ENCODE peak calls at places on chromosomes 12 and 14, in four cellular contexts. One of them, this sample, is unnamed.

GRCh38 chr12:114265036-114265435 is 140.9 kb downstream of the TBX5 start:
- DNase-seq in tibial nerve: no peak
- DNase-seq in left ventricle myocardium inferior: peak; percentile 20
- DNase-seq in lung: no peak
- DNase-seq in this sample: no peak

GRCh38 chr14:25120261-25120660 is 70.3 kb upstream of the STXBP6 start:
- DNase-seq in tibial nerve: no peak
- DNase-seq in left ventricle myocardium inferior: no peak
- DNase-seq in lung: no peak
- DNase-seq in this sample: no peak

GRCh38 chr12:12938541-12938940 is 13.4 kb downstream of the GPRC5D start:
- DNase-seq in tibial nerve: no peak
- DNase-seq in left ventricle myocardium inferior: no peak
- DNase-seq in lung: no peak
- DNase-seq in this sample: no peak

GRCh38 chr14:98122527-98122926 is 1149.5 kb downstream of the BCL11B start:
- DNase-seq in tibial nerve: no peak
- DNase-seq in left ventricle myocardium inferior: no peak
- DNase-seq in lung: no peak
- DNase-seq in this sample: no peak

GRCh38 chr14:91315844-91316267 is 71.4 kb upstream of the GPR68 start:
- DNase-seq in tibial nerve: no peak
- DNase-seq in left ventricle myocardium inferior: no peak
- DNase-seq in lung: no peak
- DNase-seq in this sample: peak; percentile 70

GRCh38 chr14:64728856-64729255 is 24.6 kb downstream of the PLEKHG3 start:
- DNase-seq in tibial nerve: no peak
- DNase-seq in left ventricle myocardium inferior: no peak
- DNase-seq in lung: no peak
- DNase-seq in this sample: no peak

GRCh38 chr14:64298773-64299172 is 4.6 kb upstream of the ESR2 start:
- DNase-seq in tibial nerve: no peak
- DNase-seq in left ventricle myocardium inferior: no peak
- DNase-seq in lung: no peak
- DNase-seq in this sample: no peak

GRCh38 chr14:85943187-85943586 is 413.2 kb downstream of the FLRT2 start:
- DNase-seq in tibial nerve: no peak
- DNase-seq in left ventricle myocardium inferior: no peak
- DNase-seq in lung: no peak
- DNase-seq in this sample: no peak

DNA sequence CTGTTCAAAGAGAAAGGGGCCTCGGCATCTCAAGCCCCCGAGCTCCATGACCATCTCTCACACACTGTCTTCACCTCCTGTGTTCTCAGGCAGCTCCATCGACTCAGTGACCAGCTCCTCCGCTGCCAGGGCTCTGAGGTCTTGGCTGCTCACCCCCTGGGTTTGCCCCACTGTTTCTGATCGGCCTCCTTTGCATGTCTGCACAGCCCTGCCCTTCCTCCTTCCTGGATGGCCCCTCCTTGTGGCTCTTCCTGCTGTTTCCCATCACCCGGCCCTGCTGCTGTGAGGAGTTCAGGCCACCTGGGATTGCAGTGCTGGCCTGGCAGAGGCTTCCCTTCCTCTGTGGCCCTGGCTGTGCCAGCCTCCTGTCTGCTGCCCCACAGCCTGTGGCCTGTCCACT is 38.1 kb upstream of the PIWIL1 start:
- DNase-seq in tibial nerve: no peak
- DNase-seq in left ventricle myocardium inferior: no peak
- DNase-seq in lung: no peak
- DNase-seq in this sample: no peak
- H3K9me3 ChIP-seq in tibial nerve: no peaks in the 10 kb centered on the region
- H3K9me3 ChIP-seq in left ventricle myocardium inferior: peaks cover 8% of the 10 kb centered on the region
- H3K9me3 ChIP-seq in lung: no peaks in the 10 kb centered on the region
- H3K9me3 ChIP-seq in this sample: no peaks in the 10 kb centered on the region

GRCh38 chr14:47821134-47821533 is 145.7 kb upstream of the MDGA2 start:
- DNase-seq in tibial nerve: no peak
- DNase-seq in left ventricle myocardium inferior: no peak
- DNase-seq in lung: no peak
- DNase-seq in this sample: no peak

GRCh38 chr14:47826809-47827208 is 151.4 kb upstream of the MDGA2 start:
- DNase-seq in tibial nerve: no peak
- DNase-seq in left ventricle myocardium inferior: no peak
- DNase-seq in lung: no peak
- DNase-seq in this sample: no peak

DNA sequence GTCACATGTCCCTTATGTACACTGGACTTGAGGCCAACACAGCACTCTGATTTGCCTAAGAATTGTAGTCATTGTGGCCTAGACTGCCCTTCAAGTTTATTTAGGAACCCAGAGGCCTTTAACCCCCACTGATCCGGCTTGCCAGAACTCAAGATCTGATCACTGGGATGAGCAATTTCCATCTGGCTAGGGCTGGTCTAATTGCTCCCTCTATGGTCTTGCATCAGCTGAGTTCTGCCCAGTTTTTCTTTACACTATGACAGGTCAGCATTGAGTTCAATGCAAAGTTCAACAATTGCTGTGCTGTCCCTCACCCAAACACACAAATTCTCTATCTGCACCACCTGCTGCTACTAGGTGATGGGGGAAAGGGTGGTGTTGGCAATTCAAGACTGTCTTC is 146.9 kb upstream of the MDGA2 start:
- DNase-seq in tibial nerve: no peak
- DNase-seq in left ventricle myocardium inferior: no peak
- DNase-seq in lung: no peak
- DNase-seq in this sample: no peak
- H3K9me3 ChIP-seq in tibial nerve: no peaks in the 10 kb centered on the region
- H3K9me3 ChIP-seq in left ventricle myocardium inferior: peaks cover 23% of the 10 kb centered on the region
- H3K9me3 ChIP-seq in lung: no peaks in the 10 kb centered on the region
- H3K9me3 ChIP-seq in this sample: peaks cover 3% of the 10 kb centered on the region

DNA sequence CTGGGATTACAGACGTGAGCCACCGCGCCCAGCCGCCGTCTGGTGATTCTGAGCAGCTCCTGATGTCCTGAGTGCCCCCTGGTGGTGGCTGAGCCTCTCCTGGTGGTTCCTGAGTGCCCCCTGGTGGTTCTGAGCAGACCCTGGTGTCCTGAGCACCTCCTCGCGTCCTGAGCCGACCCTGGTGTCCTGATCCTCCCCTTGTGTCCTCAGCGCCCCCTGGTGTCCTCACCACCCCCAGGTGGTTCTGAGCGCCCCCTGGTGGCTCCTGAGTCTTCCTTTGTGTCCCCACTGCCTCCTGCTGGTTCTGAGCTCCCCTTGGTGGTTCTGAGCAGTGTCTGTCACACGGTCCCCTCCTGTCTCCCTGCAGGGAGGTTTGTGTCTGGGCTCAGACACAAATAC is 1304.9 kb downstream of the TMEM121 start:
- DNase-seq in tibial nerve: no peak
- DNase-seq in left ventricle myocardium inferior: no peak
- DNase-seq in lung: no peak
- DNase-seq in this sample: peak; percentile 58
- H3K9me3 ChIP-seq in tibial nerve: no peaks in the 10 kb centered on the region
- H3K9me3 ChIP-seq in left ventricle myocardium inferior: no peaks in the 10 kb centered on the region
- H3K9me3 ChIP-seq in lung: no peaks in the 10 kb centered on the region
- H3K9me3 ChIP-seq in this sample: no peaks in the 10 kb centered on the region

GRCh38 chr12:37543966-37544668 is 772.5 kb upstream of the ALG10B start:
- DNase-seq in tibial nerve: no peak
- DNase-seq in left ventricle myocardium inferior: no peak
- DNase-seq in lung: no peak
- DNase-seq in this sample: no peak
- H3K9me3 ChIP-seq in tibial nerve: no peaks in the 10 kb centered on the region
- H3K9me3 ChIP-seq in left ventricle myocardium inferior: no peaks in the 10 kb centered on the region
- H3K9me3 ChIP-seq in lung: no peaks in the 10 kb centered on the region
- H3K9me3 ChIP-seq in this sample: no peaks in the 10 kb centered on the region